ENCODE peak calls at places on chromosomes 6 and 20, in eight cellular contexts. Z is mesothelial cell of epicardium; X is adrenal gland; D is osteocyte; S is head of caudate nucleus; U is posterior vena cava; A is EH; F is activated naive CD4-positive, alpha-beta T cell. G is an unnamed sample.

GRCh38 chr6:22904413-22904812 is 335.0 kb downstream of the HDGFL1 start:
- DNase-seq in D (no peak), S (no peak), A (peak), U (no peak), Z (no peak), F (no peak), X (no peak), G (no peak)

GRCh38 chr20:20277772-20278382 is 90.0 kb upstream of the INSM1 start:
- DNase-seq in A (no peak), U (no peak), X (no peak), Z (no peak), S (no peak), D (no peak), F (no peak), G (no peak)

GRCh38 chr6:23354004-23354403 is 772.0 kb upstream of the NRSN1 start:
- DNase-seq in X (no peak), D (no peak), Z (no peak), A (no peak), S (no peak), U (no peak), F (no peak), G (no peak)

GRCh38 chr20:10132391-10132790 is 86.2 kb upstream of the SNAP25 start:
- DNase-seq in S (no peak), X (no peak), D (no peak), U (no peak), Z (no peak), F (no peak), A (no peak), G (no peak)

GRCh38 chr6:108133594-108134179 is 32.1 kb upstream of the NR2E1 start:
- DNase-seq in S (peak), A (peak), Z (peak), U (peak), D (peak), F (no peak), X (peak), G (no peak)

GRCh38 chr6:150567823-150568383 is 31.8 kb upstream of the PLEKHG1 start:
- DNase-seq in U (no peak), F (no peak), D (no peak), Z (no peak), A (no peak), X (no peak), S (no peak), G (no peak)

GRCh38 chr20:23386304-23387117 is 24.5 kb downstream of the GZF1 start:
- DNase-seq in D (no peak), U (no peak), F (no peak), X (peak), S (no peak), A (no peak), Z (no peak), G (no peak)

GRCh38 chr20:34074101-34074760 is 37.8 kb downstream of the EIF2S2 start:
- DNase-seq in Z (no peak), X (no peak), D (no peak), F (no peak), A (peak), S (no peak), U (no peak), G (no peak)

GRCh38 chr6:93819189-93819588 is 399.8 kb upstream of the EPHA7 start:
- DNase-seq in X (no peak), Z (no peak), F (no peak), U (no peak), A (no peak), D (no peak), S (no peak), G (no peak)

GRCh38 chr6:139378882-139379341 is 4.5 kb upstream of the CITED2 start:
- DNase-seq in U (no peak), A (peak), F (no peak), D (no peak), S (no peak), X (no peak), Z (no peak), G (no peak)

GRCh38 chr6:186221-186965 is 105.9 kb upstream of the DUSP22 start:
- DNase-seq in D (peak), X (no peak), U (no peak), S (no peak), A (peak), F (no peak), Z (no peak), G (no peak)

GRCh38 chr6:17705428-17705777 is 1.3 kb downstream of the NUP153 start:
- DNase-seq in D (no peak), Z (no peak), U (no peak), S (no peak), A (peak), F (peak), X (peak), G (no peak)

GRCh38 chr6:25590986-25591385 is 61.0 kb upstream of the SCGN start:
- DNase-seq in U (no peak), A (no peak), Z (no peak), F (no peak), S (no peak), X (no peak), D (no peak), G (no peak)

GRCh38 chr6:46174904-46175303 is 4.1 kb upstream of the ENPP5 start:
- DNase-seq in Z (no peak), X (no peak), S (no peak), D (no peak), F (no peak), A (no peak), U (no peak), G (no peak)

GRCh38 chr6:6686176-6686575 is 97.7 kb downstream of the LY86 start:
- DNase-seq in S (no peak), A (no peak), U (no peak), X (no peak), D (no peak), Z (no peak), F (no peak), G (no peak)

GRCh38 chr20:33279261-33279910 is 3.6 kb upstream of the BPIFB1 start:
- DNase-seq in D (no peak), X (no peak), U (no peak), F (no peak), Z (no peak), S (no peak), A (no peak), G (no peak)

GRCh38 chr20:49216991-49217578 is 2.1 kb upstream of the DDX27 start:
- DNase-seq in S (peak), U (peak), Z (peak), F (peak), D (peak), A (peak), X (peak), G (peak)

GRCh38 chr6:169985121-169986015 is 233.9 kb downstream of the ERMARD start:
- DNase-seq in F (no peak), A (no peak), D (no peak), S (no peak), U (no peak), X (no peak), Z (no peak), G (no peak)

GRCh38 chr20:37351689-37352610 is 6.0 kb downstream of the SRC start:
- DNase-seq in X (no peak), D (no peak), Z (no peak), S (no peak), U (peak), A (peak), F (no peak), G (no peak)

GRCh38 chr6:117498159-117498558 is 15.7 kb downstream of the DCBLD1 start:
- DNase-seq in X (no peak), F (no peak), A (peak), Z (no peak), U (no peak), S (no peak), D (no peak), G (no peak)

GRCh38 chr6:34412054-34412453 is 13.8 kb downstream of the RPS10 start:
- DNase-seq in S (peak), Z (no peak), D (no peak), U (peak), A (no peak), F (no peak), X (no peak), G (no peak)

GRCh38 chr6:14001329-14002012 is 76.7 kb downstream of the RNF182 start:
- DNase-seq in D (no peak), F (no peak), Z (no peak), U (no peak), S (no peak), X (no peak), A (peak), G (no peak)

GRCh38 chr6:155521719-155522118 is 66.1 kb upstream of the NOX3 start:
- DNase-seq in Z (no peak), U (no peak), F (no peak), D (no peak), X (no peak), A (peak), S (no peak), G (no peak)

GRCh38 chr6:36296240-36296639 is 26.4 kb downstream of the PNPLA1 start:
- DNase-seq in D (no peak), U (no peak), Z (no peak), X (no peak), A (peak), F (no peak), S (no peak), G (no peak)

GRCh38 chr6:131819507-131820228 is 11.8 kb downstream of the ENPP1 start:
- DNase-seq in S (no peak), U (no peak), D (no peak), Z (no peak), F (no peak), X (no peak), A (peak), G (no peak)

GRCh38 chr6:54655162-54655561 is 191.4 kb upstream of the FAM83B start:
- DNase-seq in D (no peak), U (no peak), X (no peak), S (no peak), A (no peak), F (no peak), Z (no peak), G (no peak)

GRCh38 chr20:25285856-25286798 is 38.2 kb downstream of the PYGB start:
- DNase-seq in X (peak), S (peak), U (peak), Z (peak), F (no peak), A (no peak), D (no peak), G (no peak)

GRCh38 chr6:16669227-16669626 is 92.0 kb downstream of the ATXN1 start:
- DNase-seq in Z (no peak), D (no peak), U (no peak), A (peak), S (no peak), X (no peak), F (no peak), G (no peak)

GRCh38 chr6:149079911-149080501 is 237.5 kb upstream of the TAB2 start:
- DNase-seq in S (no peak), X (peak), F (no peak), U (no peak), Z (no peak), D (no peak), A (peak), G (no peak)

GRCh38 chr6:166707045-166707444 is 80.0 kb upstream of the RPS6KA2 start:
- DNase-seq in X (peak), Z (no peak), A (peak), F (no peak), D (peak), U (peak), S (peak), G (no peak)

GRCh38 chr20:40743172-40743775 is 54.2 kb upstream of the MAFB start:
- DNase-seq in D (no peak), X (no peak), A (no peak), U (no peak), S (no peak), F (no peak), Z (no peak), G (no peak)

GRCh38 chr20:13288357-13288756 is 67.3 kb downstream of the ISM1 start:
- DNase-seq in Z (no peak), X (no peak), A (no peak), D (no peak), F (no peak), S (no peak), U (no peak), G (no peak)

GRCh38 chr20:51500311-51500710 is 42.2 kb downstream of the NFATC2 start:
- DNase-seq in Z (no peak), F (no peak), A (no peak), U (no peak), D (no peak), S (no peak), X (no peak), G (no peak)

GRCh38 chr6:44649365-44650025 is 262.0 kb downstream of the CDC5L start:
- DNase-seq in S (no peak), A (peak), D (no peak), U (no peak), F (no peak), Z (no peak), X (no peak), G (no peak)

GRCh38 chr6:23522751-23523527 is 603.1 kb upstream of the NRSN1 start:
- DNase-seq in F (no peak), X (no peak), A (no peak), S (no peak), D (no peak), U (no peak), Z (no peak), G (no peak)

GRCh38 chr20:9353180-9353915 is 161.0 kb upstream of the LAMP5 start:
- DNase-seq in X (no peak), U (no peak), D (no peak), A (peak), S (no peak), F (no peak), Z (no peak), G (no peak)

GRCh38 chr6:106446983-106447382 is 86.5 kb downstream of the CRYBG1 start:
- DNase-seq in Z (no peak), D (no peak), X (no peak), S (no peak), U (no peak), F (no peak), A (no peak), G (no peak)

GRCh38 chr20:25065044-25065624 is 7.2 kb upstream of the ACSS1 start:
- DNase-seq in U (peak), X (no peak), A (no peak), D (no peak), F (no peak), S (no peak), Z (no peak), G (no peak)

GRCh38 chr6:31037692-31038091 is 27.4 kb downstream of the MUC22 start:
- DNase-seq in S (no peak), U (no peak), Z (no peak), D (no peak), F (no peak), A (peak), X (no peak), G (no peak)

G was measured in esophagus squamous epithelium.